ENCODE peak calls at places on chromosomes 1 and 21, in four cellular contexts. B, U, L and P are unnamed samples.

GRCh38 chr1:25711555-25712298 is 88.3 kb upstream of the SELENON start:
- DNase-seq in L (peak), B (no peak), U (no peak), P (peak)

GRCh38 chr1:204567067-204567466 is 50.9 kb downstream of the MDM4 start:
- DNase-seq in U (no peak), B (no peak), L (no peak), P (no peak)

GRCh38 chr1:160369087-160369486 is 2.2 kb downstream of the NHLH1 start:
- DNase-seq in U (no peak), L (no peak), B (no peak), P (no peak)

GRCh38 chr1:220249522-220249921 is 22.7 kb downstream of the RAB3GAP2 start:
- DNase-seq in L (no peak), B (no peak), U (peak), P (no peak)

GRCh38 chr1:160261526-160261877 is 847 bp downstream of the DCAF8 start:
- DNase-seq in B (peak), U (peak), L (peak), P (peak)

GRCh38 chr1:112410704-112411103 is 14.7 kb downstream of the CTTNBP2NL start:
- DNase-seq in L (no peak), B (no peak), U (no peak), P (no peak)

GRCh38 chr1:29679828-29680558 is 443.7 kb downstream of the PTPRU start:
- DNase-seq in B (no peak), U (no peak), L (no peak), P (no peak)

GRCh38 chr1:205240569-205240968 is 12.8 kb downstream of the TMCC2 start:
- DNase-seq in L (no peak), U (no peak), B (no peak), P (no peak)

GRCh38 chr1:44030606-44031050 is 634 bp downstream of the SLC6A9 start:
- DNase-seq in U (peak), B (peak), L (peak), P (peak)

GRCh38 chr1:243415663-243416365 is 160.0 kb downstream of the SDCCAG8 start:
- DNase-seq in B (no peak), U (no peak), L (no peak), P (no peak)

GRCh38 chr1:108719654-108720435 is 7.1 kb downstream of the FNDC7 start:
- DNase-seq in B (peak), L (peak), U (peak), P (peak)
- TF ChIP-seq MAZ in B (no peak), L (no peak), U (no peak), P (no peak)

GRCh38 chr21:31180256-31181088 is 142.2 kb upstream of the KRTAP19-8 start:
- DNase-seq in L (peak), B (peak), U (peak), P (peak)
- TF ChIP-seq MAZ in L (no peak), B (no peak), U (no peak), P (no peak)

DNA sequence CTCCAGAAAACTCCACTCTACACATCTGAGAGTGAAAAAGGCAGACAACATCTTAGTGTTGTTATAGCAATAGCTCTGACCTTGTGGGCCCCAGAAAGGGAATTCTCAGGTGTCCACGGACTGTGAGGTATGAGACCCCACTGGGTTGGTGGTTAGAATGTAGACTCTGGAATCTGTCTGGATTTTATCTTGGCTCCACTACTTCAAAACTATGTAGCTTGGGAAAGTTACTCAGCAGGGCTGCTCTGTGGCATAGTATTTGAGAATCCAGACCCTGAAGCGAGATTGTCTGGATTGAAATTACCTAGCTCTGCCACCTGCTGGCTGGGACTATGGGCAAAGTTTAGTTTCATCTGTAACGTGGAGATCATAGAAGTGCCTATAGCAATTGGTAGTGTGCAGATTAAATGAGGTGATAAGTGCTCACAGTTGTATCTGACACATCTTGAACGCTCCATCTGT is 25.8 kb downstream of the PRDM2 start:
- DNase-seq in L (peak), B (peak), U (peak), P (peak)
- TF ChIP-seq MAZ in L (no peak), B (no peak), U (no peak), P (no peak)

GRCh38 chr1:107803579-107803978 is 161.4 kb downstream of the VAV3 start:
- DNase-seq in B (no peak), L (no peak), U (no peak), P (no peak)
- TF ChIP-seq MAZ in B (no peak), L (no peak), U (no peak), P (no peak)